ENCODE peak calls at places on chromosome 21, in six cellular contexts. Y is AG09309; Q is activated CD4-positive, alpha-beta T cell treated with anti-CD3 and anti-CD28 coated beads, Interleukin-2, amount 50 U/mL, for 48 hours; J is stimulated activated CD8-positive, alpha-beta memory T cell treated with anti-CD3 and anti-CD28 coated beads, Interleukin-7, amount 100 ng/mL, for 24 hours; N is pancreas; A is tibial nerve. P is an unnamed sample.

GRCh38 chr21:29080454-29080930 is 7.0 kb upstream of the CCT8 start:
- DNase-seq in N (no peak), A (no peak), Q (no peak), Y (no peak), J (no peak), P (no peak)

GRCh38 chr21:32520885-32521735 is 64.2 kb downstream of the TCP10L start:
- DNase-seq in A (peak), J (no peak), Q (no peak), N (peak), Y (peak), P (peak)

GRCh38 chr21:15837603-15838002 is 107.8 kb downstream of the USP25 start:
- DNase-seq in A (no peak), J (no peak), Y (peak), N (no peak), Q (no peak), P (no peak)

GRCh38 chr21:22561946-22562345 is 1563.7 kb downstream of the NCAM2 start:
- DNase-seq in A (no peak), N (no peak), Q (no peak), J (no peak), Y (no peak), P (no peak)

GRCh38 chr21:42575111-42575510 is 61.5 kb downstream of the SLC37A1 start:
- DNase-seq in A (no peak), Q (no peak), J (no peak), N (no peak), Y (no peak), P (no peak)

GRCh38 chr21:15283138-15283537 is 218.3 kb upstream of the NRIP1 start:
- DNase-seq in Y (no peak), J (no peak), Q (no peak), A (no peak), N (no peak), P (no peak)

GRCh38 chr21:26443291-26443690 is 129.8 kb downstream of the CYYR1 start:
- DNase-seq in J (no peak), Q (no peak), A (no peak), N (no peak), Y (no peak), P (no peak)

GRCh38 chr21:29217818-29218252 is 80.9 kb upstream of the BACH1 start:
- DNase-seq in A (no peak), N (no peak), Q (no peak), Y (peak), J (no peak), P (no peak)

GRCh38 chr21:38861006-38861405 is 55.3 kb downstream of the ETS2 start:
- DNase-seq in A (no peak), Q (no peak), J (no peak), N (no peak), Y (no peak), P (no peak)

GRCh38 chr21:29771491-29772066 is 168.2 kb downstream of the GRIK1 start:
- DNase-seq in Q (no peak), N (no peak), A (no peak), J (no peak), Y (no peak), P (no peak)

GRCh38 chr21:44991538-44992483 is 52.0 kb downstream of the SLX9 start:
- DNase-seq in J (no peak), Y (no peak), A (no peak), Q (no peak), N (no peak), P (no peak)

GRCh38 chr21:25638634-25639166 is 358 bp upstream of the JAM2 start:
- DNase-seq in J (no peak), Q (no peak), N (no peak), Y (no peak), A (no peak), P (no peak)

GRCh38 chr21:14064296-14064645 is 146.5 kb downstream of the LIPI start:
- DNase-seq in A (no peak), J (no peak), Y (no peak), N (no peak), Q (no peak), P (no peak)

GRCh38 chr21:42593815-42594157 is 59.6 kb upstream of the PDE9A start:
- DNase-seq in N (no peak), J (no peak), Q (no peak), A (no peak), Y (no peak), P (no peak)

GRCh38 chr21:25790122-25790951 is 55.6 kb downstream of the GABPA start:
- DNase-seq in A (peak), Y (peak), Q (peak), N (peak), J (no peak), P (no peak)

GRCh38 chr21:41760411-41760810 is 6.4 kb downstream of the RIPK4 start:
- DNase-seq in Y (no peak), N (no peak), Q (no peak), J (no peak), A (no peak), P (no peak)

GRCh38 chr21:44658913-44659595 is 1.3 kb downstream of the KRTAP12-3 start:
- DNase-seq in N (no peak), J (no peak), Q (peak), A (no peak), Y (no peak), P (no peak)

GRCh38 chr21:46397211-46397905 is 61.3 kb upstream of the DIP2A start:
- DNase-seq in N (no peak), Y (no peak), Q (no peak), J (no peak), A (no peak), P (no peak)

GRCh38 chr21:38477241-38477640 is 21.0 kb downstream of the ERG start:
- DNase-seq in N (no peak), Y (no peak), A (no peak), J (no peak), Q (no peak), P (no peak)

GRCh38 chr21:43800124-43800523 is 10.7 kb downstream of the RRP1 start:
- DNase-seq in N (no peak), A (no peak), J (no peak), Q (no peak), Y (no peak), P (no peak)

GRCh38 chr21:37088196-37088595 is 15.1 kb downstream of the TTC3 start:
- DNase-seq in A (no peak), J (no peak), N (no peak), Y (no peak), Q (no peak), P (no peak)